ENCODE peak calls at places on chromosome 14, in eight cellular contexts. One of them, this sample, is unnamed.

GRCh38 chr14:67835596-67835995 is 16.0 kb downstream of the RAD51B start:
- DNase-seq in RWPE1: no peak
- DNase-seq in neural progenitor cell: no peak
- DNase-seq in uterus: no peak
- DNase-seq in fibroblast of villous mesenchyme: no peak
- DNase-seq in OCI-LY7: no peak
- DNase-seq in ovary: no peak
- DNase-seq in tibial artery: no peak
- DNase-seq in this sample: no peak

GRCh38 chr14:30375280-30375892 is 183.6 kb upstream of the G2E3 start:
- DNase-seq in RWPE1: peak; percentile 40
- DNase-seq in neural progenitor cell: peak; percentile 64
- DNase-seq in uterus: peak; percentile 13
- DNase-seq in fibroblast of villous mesenchyme: peak; percentile 59
- DNase-seq in OCI-LY7: peak; percentile 51
- DNase-seq in ovary: peak; percentile 40
- DNase-seq in tibial artery: no peak
- DNase-seq in this sample: peak; percentile 76

GRCh38 chr14:99215277-99215676 is 56.7 kb downstream of the BCL11B start:
- DNase-seq in RWPE1: no peak
- DNase-seq in neural progenitor cell: no peak
- DNase-seq in uterus: no peak
- DNase-seq in fibroblast of villous mesenchyme: peak; percentile 12
- DNase-seq in OCI-LY7: no peak
- DNase-seq in ovary: peak; percentile 44
- DNase-seq in tibial artery: no peak
- DNase-seq in this sample: peak; percentile 38

GRCh38 chr14:20656274-20656673 is 14.8 kb upstream of the OR6S1 start:
- DNase-seq in RWPE1: no peak
- DNase-seq in neural progenitor cell: no peak
- DNase-seq in uterus: no peak
- DNase-seq in fibroblast of villous mesenchyme: no peak
- DNase-seq in OCI-LY7: no peak
- DNase-seq in ovary: no peak
- DNase-seq in tibial artery: no peak
- DNase-seq in this sample: no peak

GRCh38 chr14:88834883-88835431 is 10.5 kb downstream of the TTC8 start:
- DNase-seq in RWPE1: no peak
- DNase-seq in neural progenitor cell: no peak
- DNase-seq in uterus: no peak
- DNase-seq in fibroblast of villous mesenchyme: peak; percentile 41
- DNase-seq in OCI-LY7: no peak
- DNase-seq in ovary: no peak
- DNase-seq in tibial artery: no peak
- DNase-seq in this sample: peak; percentile 54

GRCh38 chr14:22099942-22100763 is 426.5 kb upstream of the OR4E1 start:
- DNase-seq in RWPE1: peak; percentile 63
- DNase-seq in neural progenitor cell: peak; percentile 87
- DNase-seq in uterus: peak; percentile 76
- DNase-seq in fibroblast of villous mesenchyme: peak; percentile 58
- DNase-seq in OCI-LY7: peak; percentile 52
- DNase-seq in ovary: peak; percentile 69
- DNase-seq in tibial artery: peak; percentile 85
- DNase-seq in this sample: peak; percentile 74

GRCh38 chr14:96811265-96811664 is 14.1 kb downstream of the VRK1 start:
- DNase-seq in RWPE1: peak; percentile 4
- DNase-seq in neural progenitor cell: no peak
- DNase-seq in uterus: no peak
- DNase-seq in fibroblast of villous mesenchyme: no peak
- DNase-seq in OCI-LY7: no peak
- DNase-seq in ovary: no peak
- DNase-seq in tibial artery: no peak
- DNase-seq in this sample: no peak

GRCh38 chr14:104223101-104223809 is 84.9 kb downstream of the KIF26A start:
- DNase-seq in RWPE1: no peak
- DNase-seq in neural progenitor cell: no peak
- DNase-seq in uterus: no peak
- DNase-seq in fibroblast of villous mesenchyme: no peak
- DNase-seq in OCI-LY7: no peak
- DNase-seq in ovary: peak; percentile 78
- DNase-seq in tibial artery: no peak
- DNase-seq in this sample: no peak

GRCh38 chr14:34629344-34629656 is 648 bp downstream of the SNX6 start:
- DNase-seq in RWPE1: no peak
- DNase-seq in neural progenitor cell: no peak
- DNase-seq in uterus: no peak
- DNase-seq in fibroblast of villous mesenchyme: no peak
- DNase-seq in OCI-LY7: no peak
- DNase-seq in ovary: no peak
- DNase-seq in tibial artery: no peak
- DNase-seq in this sample: no peak

GRCh38 chr14:99186956-99187690 is 84.9 kb downstream of the BCL11B start:
- DNase-seq in RWPE1: no peak
- DNase-seq in neural progenitor cell: no peak
- DNase-seq in uterus: no peak
- DNase-seq in fibroblast of villous mesenchyme: no peak
- DNase-seq in OCI-LY7: no peak
- DNase-seq in ovary: no peak
- DNase-seq in tibial artery: no peak
- DNase-seq in this sample: no peak

GRCh38 chr14:42469637-42470426 is 863.2 kb downstream of the LRFN5 start:
- DNase-seq in RWPE1: peak; percentile 2
- DNase-seq in neural progenitor cell: no peak
- DNase-seq in uterus: no peak
- DNase-seq in fibroblast of villous mesenchyme: no peak
- DNase-seq in OCI-LY7: no peak
- DNase-seq in ovary: no peak
- DNase-seq in tibial artery: no peak
- DNase-seq in this sample: no peak

GRCh38 chr14:57559561-57559960 is 65.9 kb upstream of the CCDC198 start:
- DNase-seq in RWPE1: no peak
- DNase-seq in neural progenitor cell: peak; percentile 79
- DNase-seq in uterus: no peak
- DNase-seq in fibroblast of villous mesenchyme: no peak
- DNase-seq in OCI-LY7: no peak
- DNase-seq in ovary: no peak
- DNase-seq in tibial artery: no peak
- DNase-seq in this sample: no peak

GRCh38 chr14:102507026-102507860 is 2.3 kb downstream of the ANKRD9 start:
- DNase-seq in RWPE1: no peak
- DNase-seq in neural progenitor cell: no peak
- DNase-seq in uterus: no peak
- DNase-seq in fibroblast of villous mesenchyme: no peak
- DNase-seq in OCI-LY7: no peak
- DNase-seq in ovary: peak; percentile 76
- DNase-seq in tibial artery: no peak
- DNase-seq in this sample: no peak

GRCh38 chr14:22188346-22188745 is 400.7 kb downstream of the DAD1 start:
- DNase-seq in RWPE1: no peak
- DNase-seq in neural progenitor cell: no peak
- DNase-seq in uterus: no peak
- DNase-seq in fibroblast of villous mesenchyme: no peak
- DNase-seq in OCI-LY7: no peak
- DNase-seq in ovary: no peak
- DNase-seq in tibial artery: no peak
- DNase-seq in this sample: no peak

GRCh38 chr14:103016071-103016470 is 41.3 kb downstream of the CDC42BPB start:
- DNase-seq in RWPE1: no peak
- DNase-seq in neural progenitor cell: no peak
- DNase-seq in uterus: no peak
- DNase-seq in fibroblast of villous mesenchyme: no peak
- DNase-seq in OCI-LY7: no peak
- DNase-seq in ovary: no peak
- DNase-seq in tibial artery: no peak
- DNase-seq in this sample: no peak

GRCh38 chr14:79098324-79098723 is 928.2 kb downstream of the NRXN3 start:
- DNase-seq in RWPE1: no peak
- DNase-seq in neural progenitor cell: no peak
- DNase-seq in uterus: no peak
- DNase-seq in fibroblast of villous mesenchyme: no peak
- DNase-seq in OCI-LY7: no peak
- DNase-seq in ovary: no peak
- DNase-seq in tibial artery: no peak
- DNase-seq in this sample: peak; percentile 21

GRCh38 chr14:103000291-103000921 is 56.9 kb downstream of the CDC42BPB start:
- DNase-seq in RWPE1: no peak
- DNase-seq in neural progenitor cell: no peak
- DNase-seq in uterus: no peak
- DNase-seq in fibroblast of villous mesenchyme: peak; percentile 19
- DNase-seq in OCI-LY7: no peak
- DNase-seq in ovary: no peak
- DNase-seq in tibial artery: no peak
- DNase-seq in this sample: no peak

GRCh38 chr14:22174412-22174811 is 414.6 kb downstream of the DAD1 start:
- DNase-seq in RWPE1: no peak
- DNase-seq in neural progenitor cell: no peak
- DNase-seq in uterus: no peak
- DNase-seq in fibroblast of villous mesenchyme: no peak
- DNase-seq in OCI-LY7: no peak
- DNase-seq in ovary: no peak
- DNase-seq in tibial artery: no peak
- DNase-seq in this sample: no peak

GRCh38 chr14:100830681-100831080 is 4.8 kb downstream of the MEG3 start:
- DNase-seq in RWPE1: no peak
- DNase-seq in neural progenitor cell: peak; percentile 98
- DNase-seq in uterus: no peak
- DNase-seq in fibroblast of villous mesenchyme: peak; percentile 9
- DNase-seq in OCI-LY7: no peak
- DNase-seq in ovary: no peak
- DNase-seq in tibial artery: no peak
- DNase-seq in this sample: no peak
- TF ChIP-seq CTCF in RWPE1: no peak
- TF ChIP-seq CTCF in neural progenitor cell: no peak
- TF ChIP-seq CTCF in uterus: no peak
- TF ChIP-seq CTCF in fibroblast of villous mesenchyme: no peak
- TF ChIP-seq CTCF in OCI-LY7: no peak
- TF ChIP-seq CTCF in ovary: no peak
- TF ChIP-seq CTCF in tibial artery: no peak
- TF ChIP-seq CTCF in this sample: no peak

GRCh38 chr14:62076368-62076767 is 314.1 kb downstream of the SNAPC1 start:
- DNase-seq in RWPE1: no peak
- DNase-seq in neural progenitor cell: no peak
- DNase-seq in uterus: no peak
- DNase-seq in fibroblast of villous mesenchyme: no peak
- DNase-seq in OCI-LY7: no peak
- DNase-seq in ovary: no peak
- DNase-seq in tibial artery: no peak
- DNase-seq in this sample: no peak
- TF ChIP-seq CTCF in RWPE1: no peak
- TF ChIP-seq CTCF in neural progenitor cell: no peak
- TF ChIP-seq CTCF in uterus: no peak
- TF ChIP-seq CTCF in fibroblast of villous mesenchyme: no peak
- TF ChIP-seq CTCF in OCI-LY7: no peak
- TF ChIP-seq CTCF in ovary: no peak
- TF ChIP-seq CTCF in tibial artery: no peak
- TF ChIP-seq CTCF in this sample: no peak

GRCh38 chr14:59332727-59333126 is 132.5 kb downstream of the GPR135 start:
- DNase-seq in RWPE1: no peak
- DNase-seq in neural progenitor cell: no peak
- DNase-seq in uterus: no peak
- DNase-seq in fibroblast of villous mesenchyme: peak; percentile 76
- DNase-seq in OCI-LY7: no peak
- DNase-seq in ovary: no peak
- DNase-seq in tibial artery: no peak
- DNase-seq in this sample: peak; percentile 92
- TF ChIP-seq CTCF in RWPE1: no peak
- TF ChIP-seq CTCF in neural progenitor cell: no peak
- TF ChIP-seq CTCF in uterus: no peak
- TF ChIP-seq CTCF in fibroblast of villous mesenchyme: no peak
- TF ChIP-seq CTCF in OCI-LY7: no peak
- TF ChIP-seq CTCF in ovary: no peak
- TF ChIP-seq CTCF in tibial artery: no peak
- TF ChIP-seq CTCF in this sample: no peak

GRCh38 chr14:91139776-91140175 is 25.9 kb downstream of the DGLUCY start:
- DNase-seq in RWPE1: no peak
- DNase-seq in neural progenitor cell: no peak
- DNase-seq in uterus: no peak
- DNase-seq in fibroblast of villous mesenchyme: no peak
- DNase-seq in OCI-LY7: no peak
- DNase-seq in ovary: no peak
- DNase-seq in tibial artery: no peak
- DNase-seq in this sample: no peak

GRCh38 chr14:91142214-91142668 is 28.4 kb downstream of the DGLUCY start:
- DNase-seq in RWPE1: no peak
- DNase-seq in neural progenitor cell: no peak
- DNase-seq in uterus: no peak
- DNase-seq in fibroblast of villous mesenchyme: no peak
- DNase-seq in OCI-LY7: peak; percentile 63
- DNase-seq in ovary: no peak
- DNase-seq in tibial artery: no peak
- DNase-seq in this sample: no peak

GRCh38 chr14:91138511-91139359 is 24.9 kb downstream of the DGLUCY start:
- DNase-seq in RWPE1: peak; percentile 16
- DNase-seq in neural progenitor cell: peak; percentile 31
- DNase-seq in uterus: no peak
- DNase-seq in fibroblast of villous mesenchyme: peak; percentile 36
- DNase-seq in OCI-LY7: peak; percentile 72
- DNase-seq in ovary: no peak
- DNase-seq in tibial artery: no peak
- DNase-seq in this sample: peak; percentile 10

GRCh38 chr14:91143862-91144261 is 30.0 kb downstream of the DGLUCY start:
- DNase-seq in RWPE1: no peak
- DNase-seq in neural progenitor cell: no peak
- DNase-seq in uterus: no peak
- DNase-seq in fibroblast of villous mesenchyme: no peak
- DNase-seq in OCI-LY7: no peak
- DNase-seq in ovary: no peak
- DNase-seq in tibial artery: peak; percentile 90
- DNase-seq in this sample: no peak

GRCh38 chr14:91140672-91141071 is 26.8 kb downstream of the DGLUCY start:
- DNase-seq in RWPE1: peak; percentile 61
- DNase-seq in neural progenitor cell: peak; percentile 69
- DNase-seq in uterus: no peak
- DNase-seq in fibroblast of villous mesenchyme: no peak
- DNase-seq in OCI-LY7: peak; percentile 16
- DNase-seq in ovary: no peak
- DNase-seq in tibial artery: no peak
- DNase-seq in this sample: peak; percentile 8
- TF ChIP-seq CTCF in RWPE1: no peak
- TF ChIP-seq CTCF in neural progenitor cell: peak; percentile 69
- TF ChIP-seq CTCF in uterus: no peak
- TF ChIP-seq CTCF in fibroblast of villous mesenchyme: peak; percentile 51
- TF ChIP-seq CTCF in OCI-LY7: peak; percentile 63
- TF ChIP-seq CTCF in ovary: no peak
- TF ChIP-seq CTCF in tibial artery: no peak
- TF ChIP-seq CTCF in this sample: peak; percentile 73

This sample was measured in brain microvascular endothelial cell.